ENCODE peak calls at places on chromosomes 16 and 17, in six cellular contexts. J is MM.1S, S is OCI-LY7, H is K562, K is stomach, P is IMR-90. X is an unnamed sample.

GRCh38 chr17:66192378-66192687 is 400 bp upstream of the CEP112 start:
- DNase-seq in J (no peak), S (no peak), P (no peak), K (no peak), H (no peak), X (no peak)

GRCh38 chr17:7685533-7686220 is 1.6 kb downstream of the TP53 start:
- DNase-seq in H (peak; percentile 67), K (peak; percentile 93), P (peak; percentile 92), J (peak; percentile 92), S (peak; percentile 97), X (peak; percentile 89)

GRCh38 chr16:84268231-84268630 is 26.4 kb upstream of the WFDC1 start:
- DNase-seq in H (no peak), S (no peak), J (no peak), P (no peak), K (no peak), X (no peak)

GRCh38 chr16:79751785-79752184 is 151.2 kb upstream of the MAF start:
- DNase-seq in K (no peak), H (no peak), J (no peak), P (no peak), S (no peak), X (no peak)

GRCh38 chr16:35725949-35726348 is 2266.5 kb downstream of the TP53TG3F start:
- DNase-seq in K (no peak), J (no peak), S (no peak), P (no peak), H (no peak), X (no peak)

GRCh38 chr16:71289732-71290062 is 495 bp upstream of the CMTR2 start:
- DNase-seq in P (no peak), H (no peak), S (no peak), J (no peak), K (no peak), X (no peak)

GRCh38 chr16:79848739-79849518 is 248.4 kb upstream of the MAF start:
- DNase-seq in H (no peak), P (no peak), J (no peak), S (no peak), K (no peak), X (no peak)

GRCh38 chr17:69761767-69762321 is 313.2 kb upstream of the KCNJ16 start:
- DNase-seq in K (no peak), P (peak; percentile 99), J (no peak), H (no peak), S (no peak), X (no peak)

GRCh38 chr17:45813051-45813731 is 29.1 kb downstream of the CRHR1 start:
- DNase-seq in P (no peak), S (no peak), J (no peak), K (no peak), H (peak; percentile 65), X (peak; percentile 60)

GRCh38 chr16:58286280-58286679 is 8.5 kb downstream of the PRSS54 start:
- DNase-seq in K (no peak), S (no peak), J (no peak), H (no peak), P (no peak), X (no peak)

GRCh38 chr17:67689534-67690177 is 28.1 kb upstream of the NOL11 start:
- DNase-seq in H (peak; percentile 71), P (peak; percentile 66), J (peak; percentile 81), S (peak; percentile 80), K (peak; percentile 44), X (no peak)

DNA sequence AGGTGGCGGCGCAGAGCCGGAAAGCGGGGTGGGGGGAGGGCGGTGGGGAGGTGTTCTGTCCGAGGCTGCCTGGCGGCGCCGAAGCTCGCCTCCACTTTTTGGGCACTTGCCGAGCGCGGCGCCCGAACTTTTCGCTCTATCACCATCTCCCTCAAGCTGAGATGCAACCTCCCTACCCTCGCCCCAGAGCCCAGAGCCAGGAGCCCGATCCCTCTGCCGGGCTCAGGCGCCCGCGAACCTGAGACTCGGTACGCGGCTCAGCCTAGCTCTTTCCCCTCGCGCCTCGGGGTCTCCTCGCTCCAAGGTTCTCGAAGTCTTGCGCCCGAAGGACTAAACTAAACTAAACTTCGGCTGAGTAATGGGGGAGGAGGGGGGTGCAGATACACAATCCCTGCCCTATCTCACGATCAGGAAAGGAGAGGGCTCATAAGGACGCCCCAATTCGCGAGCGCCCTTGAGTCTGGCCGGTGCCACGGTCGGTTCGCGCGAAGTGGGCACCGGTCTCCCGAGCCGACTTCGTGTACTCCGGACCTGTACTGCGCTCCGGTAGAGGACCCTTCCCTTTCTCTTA is 1.7 kb upstream of the SALL1 start:
- DNase-seq in K (no peak), P (peak; percentile 37), S (no peak), H (no peak), J (no peak), X (no peak)
- H3K27ac ChIP-seq in K (peak overlapping the region; percentile 64), P (peak overlapping the region; percentile 94), S (no peak overlapping the region), H (no peak overlapping the region), J (no peak overlapping the region), X (peak overlapping the region; percentile 97)

DNA sequence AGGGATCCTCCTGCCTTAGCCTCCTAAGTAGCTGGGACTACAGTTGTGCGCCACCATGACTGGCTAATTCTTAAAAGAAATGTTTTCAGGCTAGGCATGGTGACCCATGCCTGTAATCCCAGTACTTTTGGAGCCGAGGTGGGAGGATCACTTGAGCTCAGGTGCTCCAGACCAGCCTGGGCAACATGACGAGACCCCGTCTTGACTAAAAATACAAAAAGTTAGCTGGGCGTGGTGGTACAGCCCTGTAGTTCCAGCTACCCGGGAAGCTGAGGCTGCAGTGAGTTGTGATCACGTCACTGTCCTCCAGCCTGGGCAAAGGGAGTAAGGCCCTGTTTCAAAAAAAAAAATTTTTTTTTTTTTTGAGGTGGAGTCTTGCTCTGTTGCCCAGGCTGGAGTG is 173.1 kb downstream of the SEC14L1 start:
- DNase-seq in K (no peak), P (no peak), H (no peak), S (no peak), J (no peak), X (no peak)
- H3K27ac ChIP-seq in K (no peak overlapping the region), P (peak overlapping the region; percentile 66), H (no peak overlapping the region), S (no peak overlapping the region), J (no peak overlapping the region), X (no peak overlapping the region)

DNA sequence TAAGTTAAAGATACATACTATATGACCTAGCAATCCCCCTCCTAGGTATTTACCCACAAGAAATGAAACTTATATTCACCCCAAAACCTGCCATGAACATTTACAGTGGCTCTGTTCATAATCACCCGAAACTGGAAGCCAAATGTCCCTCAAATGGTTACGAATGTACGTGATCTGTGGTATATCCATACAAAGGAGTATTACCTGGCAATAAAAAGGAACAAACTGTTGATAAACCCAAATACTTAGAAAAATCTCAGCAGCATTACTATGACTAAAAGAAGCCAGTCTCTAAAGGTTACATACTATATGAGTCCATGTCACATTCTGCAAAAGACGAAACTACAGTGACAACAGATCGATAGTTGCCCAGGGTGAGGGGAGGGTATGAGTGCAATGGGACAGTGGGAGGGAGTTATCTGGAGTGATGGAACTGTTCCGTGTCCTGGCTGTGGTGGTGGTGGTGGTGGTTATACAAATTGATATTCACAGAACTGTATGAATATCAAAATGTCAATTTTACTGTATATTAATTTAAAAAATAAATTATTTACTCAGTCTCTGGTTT is 9.4 kb downstream of the ZNF652 start:
- DNase-seq in H (no peak), K (no peak), P (no peak), S (no peak), J (no peak), X (no peak)
- H3K27ac ChIP-seq in H (no peak overlapping the region), K (no peak overlapping the region), P (no peak overlapping the region), S (no peak overlapping the region), J (no peak overlapping the region), X (no peak overlapping the region)

GRCh38 chr17:4808378-4808767 is 1.4 kb downstream of the PLD2 start:
- DNase-seq in S (no peak), H (no peak), K (peak; percentile 80), J (no peak), P (no peak), X (no peak)

GRCh38 chr17:4802228-4802627 is at the start of gene C17orf114:
- DNase-seq in S (no peak), H (no peak), P (no peak), K (no peak), J (no peak), X (no peak)

GRCh38 chr17:4806770-4807533 is at the start of gene PLD2:
- DNase-seq in H (peak; percentile 96), J (peak; percentile 92), P (peak; percentile 67), K (peak; percentile 91), S (peak; percentile 91), X (peak; percentile 38)

GRCh38 chr17:4807534-4808377 is 804 bp downstream of the PLD2 start:
- DNase-seq in K (no peak), S (no peak), P (no peak), H (no peak), J (no peak), X (no peak)

DNA sequence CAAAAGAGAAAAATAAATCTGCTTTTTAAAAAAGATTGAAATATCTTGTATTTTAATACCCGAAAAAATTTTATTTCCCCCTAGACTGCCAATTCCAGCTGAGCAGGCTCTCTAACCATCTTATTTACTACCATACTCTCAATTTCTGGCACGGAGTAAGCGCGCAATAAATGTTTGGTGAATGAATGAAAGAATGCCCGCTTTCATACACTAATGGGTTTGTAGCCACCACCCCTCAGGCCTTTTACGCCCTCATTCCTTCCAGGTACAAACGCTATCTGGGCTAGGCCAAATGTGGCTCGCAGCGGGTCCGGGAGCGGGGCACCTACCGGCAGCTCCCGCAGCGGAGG is 557 bp upstream of the PLD2 start:
- DNase-seq in P (no peak), K (no peak), H (no peak), J (no peak), S (no peak), X (no peak)
- H3K27ac ChIP-seq in P (peak overlapping the region; percentile 78), K (peak overlapping the region; percentile 81), H (no peak overlapping the region), J (no peak overlapping the region), S (no peak overlapping the region), X (no peak overlapping the region)

GRCh38 chr17:44333371-44333770 is 8.7 kb upstream of the SLC25A39 start:
- DNase-seq in K (no peak), J (no peak), H (no peak), S (no peak), P (no peak), X (no peak)
- H3K27ac ChIP-seq in K (no peak overlapping the region), J (no peak overlapping the region), H (no peak overlapping the region), S (no peak overlapping the region), P (no peak overlapping the region), X (no peak overlapping the region)

GRCh38 chr16:75478480-75479345 is 14.2 kb upstream of the TMEM170A start:
- DNase-seq in H (no peak), J (no peak), P (no peak), S (no peak), K (no peak), X (no peak)
- H3K27ac ChIP-seq in H (no peak overlapping the region), J (no peak overlapping the region), P (no peak overlapping the region), S (no peak overlapping the region), K (no peak overlapping the region), X (no peak overlapping the region)